ENCODE peak calls at places on chromosome 6, in nine cellular contexts. V is heart right ventricle, B is kidney, D is PC-3, A is AG04450, L is thoracic aorta, N is GM20000, T is AG10803, Y is OCI-LY7. Q is an unnamed sample.

GRCh38 chr6:26033942-26034354 is 53.3 kb upstream of the HFE start:
- DNase-seq in B (peak), N (no peak), L (no peak), T (no peak), A (no peak), D (no peak), V (no peak), Y (peak), Q (peak)

GRCh38 chr6:33080127-33081089 is 4.6 kb downstream of the HLA-DPB1 start:
- DNase-seq in T (peak), N (peak), Y (no peak), D (no peak), B (peak), V (peak), A (no peak), L (peak), Q (peak)

GRCh38 chr6:115729036-115729435 is 331.7 kb downstream of the FRK start:
- DNase-seq in N (no peak), Y (no peak), L (no peak), T (no peak), B (peak), V (no peak), A (no peak), D (peak), Q (no peak)

GRCh38 chr6:48671506-48671905 is 560.5 kb upstream of the PTCHD4 start:
- DNase-seq in A (no peak), Y (no peak), B (no peak), N (no peak), L (no peak), T (no peak), V (no peak), D (no peak), Q (no peak)

GRCh38 chr6:170029416-170030283 is 261.2 kb downstream of the DLL1 start:
- DNase-seq in L (no peak), V (no peak), A (no peak), T (no peak), B (peak), N (no peak), D (no peak), Y (no peak), Q (no peak)

GRCh38 chr6:169959129-169960002 is 207.9 kb downstream of the ERMARD start:
- DNase-seq in T (no peak), D (no peak), V (no peak), L (no peak), N (peak), B (peak), A (no peak), Y (peak), Q (no peak)

GRCh38 chr6:40763001-40763400 is 175.8 kb upstream of the LRFN2 start:
- DNase-seq in B (no peak), A (no peak), N (no peak), Y (no peak), L (no peak), T (no peak), V (peak), D (no peak), Q (no peak)

GRCh38 chr6:116314878-116315277 is 35.1 kb upstream of the TSPYL1 start:
- DNase-seq in T (no peak), N (peak), A (no peak), Y (no peak), L (no peak), V (no peak), B (no peak), D (no peak), Q (no peak)

GRCh38 chr6:129641344-129641743 is 68.6 kb downstream of the ARHGAP18 start:
- DNase-seq in B (no peak), D (no peak), T (peak), A (no peak), Y (no peak), V (no peak), L (no peak), N (no peak), Q (no peak)

GRCh38 chr6:30195951-30196350 is 17.3 kb downstream of the TRIM26 start:
- DNase-seq in B (no peak), N (no peak), Y (no peak), V (no peak), L (no peak), A (no peak), D (no peak), T (no peak), Q (no peak)
- TF ChIP-seq CTCF in B (no peak), N (no peak), Y (no peak), V (no peak), L (no peak), A (no peak), D (no peak), T (no peak), Q (no peak)

DNA sequence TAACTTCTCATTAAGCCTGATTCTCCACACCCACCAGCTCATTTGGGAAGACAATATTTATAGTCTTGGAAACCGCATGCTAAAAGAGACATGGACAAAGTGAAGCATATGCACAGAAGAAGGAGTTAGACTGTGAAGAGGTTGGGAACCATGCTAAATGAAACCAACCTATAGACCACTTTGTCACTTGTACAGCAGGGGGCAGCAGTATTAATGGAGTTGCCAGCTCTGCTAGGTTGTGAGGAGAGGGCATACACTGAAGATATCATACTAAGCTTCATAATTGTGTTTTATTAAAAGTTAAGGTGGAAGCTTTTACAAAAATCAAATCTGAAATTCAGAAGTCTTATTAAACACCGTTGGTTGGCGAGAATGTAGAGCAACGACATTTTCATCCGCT is 38.3 kb upstream of the HMGCLL1 start:
- DNase-seq in N (peak), T (peak), Y (peak), L (no peak), D (peak), A (no peak), V (no peak), B (no peak), Q (peak)
- TF ChIP-seq CTCF in N (no peak), T (peak), Y (peak), L (no peak), D (peak), A (peak), V (peak), B (peak), Q (peak)

DNA sequence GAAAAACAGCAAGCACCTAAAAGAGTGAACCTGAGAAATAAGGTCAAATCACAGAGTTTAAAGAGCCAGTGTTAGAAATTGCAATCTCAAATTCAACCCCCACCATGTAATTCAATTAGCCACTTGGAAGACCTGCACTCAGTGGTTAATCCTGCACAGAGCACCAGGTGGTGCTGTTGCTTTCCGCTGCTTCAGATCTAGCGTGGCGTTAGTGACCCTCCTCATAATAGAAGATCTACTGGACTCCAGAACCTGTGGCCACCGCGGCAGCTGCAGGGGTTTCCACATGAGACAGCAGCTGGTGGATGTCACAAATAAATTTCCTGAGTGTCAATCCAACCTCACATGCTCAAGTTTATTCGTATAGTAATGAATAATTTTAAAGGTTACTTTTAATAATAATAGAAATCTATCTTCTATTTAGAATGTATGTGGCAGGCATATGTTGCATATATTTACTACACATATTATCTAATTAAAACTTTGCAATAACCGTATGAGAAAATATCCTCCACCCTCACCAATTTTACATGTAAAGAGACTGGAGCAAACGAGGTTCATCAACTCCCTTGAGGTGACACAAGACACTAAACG is 84.4 kb downstream of the SYNE1 start:
- DNase-seq in D (peak), B (peak), V (peak), L (peak), Y (peak), N (peak), A (peak), T (peak), Q (peak)
- TF ChIP-seq CTCF in D (peak), B (peak), V (peak), L (peak), Y (peak), N (peak), A (peak), T (peak), Q (peak)

GRCh38 chr6:9250852-9251251 is 815.5 kb upstream of the SLC35B3 start:
- DNase-seq in T (peak), V (peak), L (no peak), B (no peak), Y (peak), A (peak), D (peak), N (peak), Q (no peak)
- TF ChIP-seq CTCF in T (peak), V (peak), L (no peak), B (peak), Y (peak), A (peak), D (peak), N (no peak), Q (peak)

GRCh38 chr6:84816196-84816745 is 51.9 kb upstream of the TBX18 start:
- DNase-seq in T (no peak), D (no peak), Y (no peak), B (no peak), A (no peak), N (no peak), V (no peak), L (no peak), Q (no peak)
- TF ChIP-seq CTCF in T (no peak), D (no peak), Y (no peak), B (no peak), A (no peak), N (no peak), V (no peak), L (no peak), Q (no peak)

GRCh38 chr6:136290406-136291010 is 862 bp upstream of the BCLAF1 start:
- DNase-seq in L (peak), T (peak), V (peak), N (peak), B (peak), D (peak), Y (peak), A (peak), Q (no peak)
- TF ChIP-seq CTCF in L (no peak), T (no peak), V (no peak), N (no peak), B (no peak), D (no peak), Y (no peak), A (no peak), Q (no peak)

Q was measured in neural crest cell.